ENCODE peak calls at places on chromosomes 4 and X, in four cellular contexts. H is neuronal stem cell, N is kidney, M is ovary. G is an unnamed sample.

GRCh38 chrX:155406429-155406828 is 24.5 kb downstream of the F8A2 start:
- DNase-seq in H (no peak), N (no peak), M (no peak), G (no peak)

GRCh38 chrX:129983575-129984131 is 1.2 kb downstream of the BCORL1 start:
- DNase-seq in H (no peak), N (peak), M (peak), G (peak)

GRCh38 chrX:82816572-82816971 is 691.5 kb upstream of the POU3F4 start:
- DNase-seq in H (no peak), N (no peak), M (no peak), G (no peak)

GRCh38 chrX:1411331-1411730 is 19.4 kb upstream of the SLC25A6 start:
- DNase-seq in H (no peak), N (peak), M (peak), G (no peak)

GRCh38 chrX:55839480-55839879 is 121.9 kb downstream of the RRAGB start:
- DNase-seq in H (no peak), N (no peak), M (no peak), G (no peak)

GRCh38 chr4:5710962-5711478 is at the start of gene EVC:
- DNase-seq in H (peak), N (peak), M (peak), G (peak)

GRCh38 chr4:8267077-8267476 is 2.5 kb upstream of the HTRA3 start:
- DNase-seq in H (peak), N (no peak), M (peak), G (peak)

GRCh38 chrX:106959897-106960296 is 39.7 kb downstream of the CLDN2 start:
- DNase-seq in H (no peak), N (no peak), M (no peak), G (no peak)

GRCh38 chr4:2339458-2340271 is 77.8 kb upstream of the MXD4 start:
- DNase-seq in H (no peak), N (peak), M (peak), G (no peak)

GRCh38 chr4:89283226-89283974 is 24.2 kb downstream of the GPRIN3 start:
- DNase-seq in H (no peak), N (no peak), M (no peak), G (no peak)

GRCh38 chrX:11212741-11213140 is 80.5 kb upstream of the AMELX start:
- DNase-seq in H (no peak), N (no peak), M (no peak), G (no peak)

GRCh38 chr4:82718067-82718935 is 80.3 kb downstream of the SCD5 start:
- DNase-seq in H (no peak), N (no peak), M (peak), G (peak)
- H3K27ac ChIP-seq in H (no peak), N (no peak), M (peak), G (peak)

GRCh38 chrX:150446151-150446550 is 83.0 kb downstream of the MAMLD1 start:
- DNase-seq in H (no peak), N (no peak), M (no peak), G (no peak)
- H3K27ac ChIP-seq in H (no peak), N (no peak), M (no peak), G (no peak)

GRCh38 chr4:114263233-114263632 is 283.8 kb upstream of the ARSJ start:
- DNase-seq in H (no peak), N (no peak), M (no peak), G (no peak)

GRCh38 chr4:114252499-114252898 is 273.1 kb upstream of the ARSJ start:
- DNase-seq in H (no peak), N (no peak), M (no peak), G (no peak)

GRCh38 chr4:114257516-114257915 is 278.1 kb upstream of the ARSJ start:
- DNase-seq in H (no peak), N (no peak), M (no peak), G (no peak)
- H3K27ac ChIP-seq in H (no peak), N (no peak), M (no peak), G (no peak)

GRCh38 chr4:76606662-76607265 is 171.7 kb downstream of the SHROOM3 start:
- DNase-seq in H (no peak), N (no peak), M (no peak), G (no peak)

GRCh38 chr4:76610751-76611150 is 175.7 kb downstream of the SHROOM3 start:
- DNase-seq in H (no peak), N (no peak), M (no peak), G (no peak)

GRCh38 chr4:76607266-76607799 is 172.3 kb downstream of the SHROOM3 start:
- DNase-seq in H (peak), N (no peak), M (no peak), G (no peak)

GRCh38 chr4:76605099-76605563 is 170.1 kb downstream of the SHROOM3 start:
- DNase-seq in H (no peak), N (no peak), M (no peak), G (no peak)

GRCh38 chr4:76607846-76608245 is 172.8 kb downstream of the SHROOM3 start:
- DNase-seq in H (no peak), N (no peak), M (no peak), G (no peak)
- H3K27ac ChIP-seq in H (peak), N (peak), M (no peak), G (no peak)